ENCODE peak calls at places on chromosomes 4 and X, in six cellular contexts. W, D, B, O, U and V are unnamed samples.

GRCh38 chrX:130224810-130225209 is 43.9 kb downstream of the ZNF280C start:
- DNase-seq in W (no peak), D (no peak), U (no peak), O (peak; percentile 24), B (no peak), V (no peak)

GRCh38 chr4:81215936-81216335 is 914 bp upstream of the PRKG2 start:
- DNase-seq in U (no peak), O (peak; percentile 71), W (no peak), D (no peak), B (no peak), V (no peak)

GRCh38 chr4:127959794-127960193 is 5.2 kb downstream of the MFSD8 start:
- DNase-seq in O (no peak), D (no peak), B (no peak), W (no peak), U (no peak), V (no peak)

GRCh38 chr4:84381759-84382158 is 117.3 kb downstream of the NKX6-1 start:
- DNase-seq in B (no peak), D (no peak), W (no peak), U (no peak), O (no peak), V (no peak)

GRCh38 chrX:71533514-71533849 is 578 bp downstream of the OGT start:
- DNase-seq in O (peak; percentile 23), U (no peak), D (no peak), W (peak; percentile 8), B (no peak), V (no peak)

GRCh38 chr4:73527196-73527595 is 45.7 kb downstream of the AFM start:
- DNase-seq in B (no peak), W (no peak), O (no peak), D (no peak), U (no peak), V (no peak)

GRCh38 chr4:25767877-25768475 is 94.8 kb downstream of the SEL1L3 start:
- DNase-seq in D (peak; percentile 31), B (no peak), U (no peak), O (peak; percentile 77), W (peak; percentile 47), V (no peak)

GRCh38 chr4:30720021-30720655 is at the start of gene PCDH7:
- DNase-seq in O (peak; percentile 83), U (no peak), W (no peak), D (peak; percentile 28), B (no peak), V (no peak)

GRCh38 chrX:138411048-138411447 is 300.5 kb downstream of the FGF13 start:
- DNase-seq in U (no peak), O (no peak), B (no peak), D (no peak), W (no peak), V (no peak)

GRCh38 chrX:12814434-12814833 is 23.2 kb downstream of the PRPS2 start:
- DNase-seq in D (peak; percentile 22), U (peak; percentile 9), W (peak; percentile 69), B (no peak), O (peak; percentile 64), V (no peak)

GRCh38 chrX:45351478-45351877 is 150.8 kb upstream of the DIPK2B start:
- DNase-seq in D (no peak), U (no peak), O (peak; percentile 73), W (no peak), B (no peak), V (no peak)

GRCh38 chr4:126191536-126191935 is 876.8 kb downstream of the FAT4 start:
- DNase-seq in D (no peak), W (no peak), O (no peak), U (no peak), B (no peak), V (no peak)

GRCh38 chr4:70761276-70761816 is 39.6 kb downstream of the RUFY3 start:
- DNase-seq in D (no peak), W (no peak), U (no peak), O (no peak), B (no peak), V (no peak)

GRCh38 chr4:11805837-11806236 is 377.1 kb upstream of the HS3ST1 start:
- DNase-seq in O (peak; percentile 56), U (no peak), W (peak; percentile 2), D (no peak), B (no peak), V (no peak)

GRCh38 chrX:38799995-38800394 is 1.3 kb upstream of the MID1IP1 start:
- DNase-seq in B (no peak), W (peak; percentile 39), U (no peak), O (no peak), D (peak; percentile 30), V (no peak)

GRCh38 chrX:132638313-132638712 is 149.5 kb upstream of the MBNL3 start:
- DNase-seq in O (no peak), W (no peak), U (no peak), D (no peak), B (no peak), V (no peak)

GRCh38 chr4:172547724-172548123 is 620.9 kb upstream of the GALNT7 start:
- DNase-seq in D (no peak), W (peak; percentile 66), B (no peak), O (no peak), U (no peak), V (no peak)

GRCh38 chr4:2318885-2319284 is 57.0 kb upstream of the MXD4 start:
- DNase-seq in O (no peak), W (no peak), B (no peak), D (no peak), U (no peak), V (no peak)

GRCh38 chrX:56978172-56978571 is 17.2 kb downstream of the SPIN3 start:
- DNase-seq in W (peak; percentile 52), B (no peak), O (peak; percentile 37), U (peak; percentile 12), D (no peak), V (no peak)

GRCh38 chr4:108118505-108118904 is 50.2 kb downstream of the LEF1 start:
- DNase-seq in B (no peak), O (no peak), U (peak; percentile 31), D (no peak), W (peak; percentile 20), V (no peak)

GRCh38 chrX:153685751-153686676 is 1.7 kb upstream of the SLC6A8 start:
- DNase-seq in D (no peak), B (peak; percentile 56), U (no peak), O (no peak), W (no peak), V (peak; percentile 71)

GRCh38 chrX:66200050-66200664 is 36.1 kb downstream of the HEPH start:
- DNase-seq in U (no peak), D (no peak), O (no peak), W (no peak), B (no peak), V (no peak)

GRCh38 chrX:119236599-119237525 is 777 bp downstream of the PGRMC1 start:
- DNase-seq in U (peak; percentile 2), O (peak; percentile 66), B (peak; percentile 71), W (peak; percentile 22), D (peak; percentile 21), V (no peak)

GRCh38 chr4:26873391-26874026 is 12.9 kb downstream of the STIM2 start:
- DNase-seq in W (no peak), O (no peak), D (no peak), B (no peak), U (peak; percentile 34), V (no peak)

GRCh38 chrX:115968436-115969252 is 201.9 kb upstream of the AGTR2 start:
- DNase-seq in U (no peak), D (no peak), O (peak; percentile 22), B (no peak), W (no peak), V (no peak)

GRCh38 chr4:57044996-57045395 is 65.2 kb downstream of the IGFBP7 start:
- DNase-seq in B (no peak), D (no peak), U (no peak), O (no peak), W (no peak), V (no peak)

GRCh38 chrX:69060631-69061408 is 104.4 kb downstream of the PJA1 start:
- DNase-seq in B (peak; percentile 34), W (no peak), D (peak; percentile 22), O (peak; percentile 58), U (no peak), V (peak; percentile 60)

GRCh38 chr4:153259679-153260078 is 55.4 kb downstream of the TRIM2 start:
- DNase-seq in W (no peak), O (no peak), B (no peak), D (no peak), U (no peak), V (no peak)

GRCh38 chr4:138953962-138954371 is 61.6 kb upstream of the NOCT start:
- DNase-seq in U (no peak), B (peak; percentile 68), D (peak; percentile 51), O (peak; percentile 97), W (no peak), V (no peak)

GRCh38 chr4:56732301-56732700 is 51.2 kb upstream of the HOPX start:
- DNase-seq in W (no peak), B (no peak), O (no peak), D (no peak), U (no peak), V (no peak)

GRCh38 chr4:180665994-180666818 is 1577.0 kb upstream of the TENM3 start:
- DNase-seq in W (peak; percentile 72), B (no peak), O (peak; percentile 83), D (no peak), U (no peak), V (no peak)

DNA sequence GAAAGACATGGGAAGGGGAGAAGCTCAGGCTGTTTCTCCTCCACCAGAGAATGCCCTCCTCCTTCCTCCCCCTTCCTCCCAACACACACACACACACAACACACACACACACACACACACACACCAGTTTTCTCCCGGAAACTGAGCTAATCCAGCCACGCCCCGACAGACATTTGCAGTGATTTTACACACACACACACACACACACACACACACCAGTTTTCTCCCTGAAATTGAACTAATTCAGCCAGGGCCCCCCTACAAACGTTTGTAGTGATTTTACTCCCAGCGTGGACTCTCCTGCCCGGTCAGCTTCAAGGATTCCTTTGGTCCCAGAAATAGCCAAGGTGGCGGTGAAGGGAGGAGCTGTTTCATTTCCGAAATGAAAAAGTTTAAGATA is 32.9 kb upstream of the STX18 start:
- DNase-seq in O (peak; percentile 86), D (peak; percentile 76), W (no peak), U (no peak), B (no peak), V (no peak)
- H3K27ac ChIP-seq in O (peak overlapping the region; percentile 60), D (peak overlapping the region; percentile 71), W (no peak overlapping the region), U (no peak overlapping the region), B (peak overlapping the region; percentile 84), V (peak overlapping the region; percentile 46)

GRCh38 chr4:121180558-121180957 is 16.4 kb upstream of the TNIP3 start:
- DNase-seq in B (no peak), U (no peak), O (no peak), W (no peak), D (no peak), V (no peak)
- H3K27ac ChIP-seq in B (no peak overlapping the region), U (peak overlapping the region; percentile 62), O (no peak overlapping the region), W (no peak overlapping the region), D (no peak overlapping the region), V (no peak overlapping the region)

GRCh38 chr4:175509320-175509719 is 302.7 kb downstream of the GPM6A start:
- DNase-seq in D (no peak), O (no peak), B (no peak), U (no peak), W (peak; percentile 39), V (no peak)
- H3K27ac ChIP-seq in D (no peak overlapping the region), O (no peak overlapping the region), B (no peak overlapping the region), U (no peak overlapping the region), W (no peak overlapping the region), V (no peak overlapping the region)

DNA sequence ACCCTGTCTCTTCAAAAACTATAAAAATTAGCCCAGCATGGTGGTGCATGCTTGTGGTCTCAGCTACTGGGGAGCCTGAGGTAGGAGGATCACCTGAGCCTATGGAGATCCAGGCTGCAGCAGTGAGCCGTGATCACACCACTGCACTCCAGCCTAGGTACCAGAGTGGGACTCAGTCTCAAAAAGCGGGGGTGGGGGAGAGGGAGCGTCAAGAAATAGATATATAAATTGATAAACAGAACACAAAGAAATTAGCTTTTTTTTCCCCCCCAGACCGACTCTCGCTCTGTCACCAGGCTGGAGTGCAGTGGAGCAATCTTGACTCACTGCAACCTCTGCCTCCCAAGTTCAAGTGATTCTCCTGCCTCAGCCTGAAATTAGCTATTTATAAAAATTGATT is 14.1 kb downstream of the PDS5A start:
- DNase-seq in U (no peak), B (no peak), D (no peak), W (no peak), O (no peak), V (no peak)
- H3K27ac ChIP-seq in U (no peak overlapping the region), B (no peak overlapping the region), D (no peak overlapping the region), W (peak overlapping the region; percentile 80), O (no peak overlapping the region), V (no peak overlapping the region)